ENCODE peak calls at places on chromosomes 5 and 9, in six cellular contexts. One of them, this sample, is unnamed.
A peak's percentile ranks its signal among the peaks of the same experiment; 100 is the strongest.

GRCh38 chr5:142600611-142601360 is 85.1 kb downstream of the FGF1 start:
- DNase-seq in fibroblast of pulmonary artery: peak; percentile 74
- DNase-seq in neural progenitor cell: no peak
- DNase-seq in HFF-Myc: no peak
- DNase-seq in kidney: no peak
- DNase-seq in ovary: peak; percentile 24
- DNase-seq in this sample: peak; percentile 36

GRCh38 chr5:34538026-34538672 is 118.0 kb upstream of the RAI14 start:
- DNase-seq in neural progenitor cell: no peak
- DNase-seq in ovary: no peak
- DNase-seq in kidney: no peak
- DNase-seq in HFF-Myc: no peak
- DNase-seq in fibroblast of pulmonary artery: peak; percentile 34
- DNase-seq in this sample: no peak

GRCh38 chr9:127114606-127115005 is 7.8 kb downstream of the ANGPTL2 start:
- DNase-seq in HFF-Myc: no peak
- DNase-seq in kidney: no peak
- DNase-seq in ovary: no peak
- DNase-seq in neural progenitor cell: no peak
- DNase-seq in fibroblast of pulmonary artery: no peak
- DNase-seq in this sample: no peak

GRCh38 chr5:10286552-10287227 is 21.0 kb downstream of the CMBL start:
- DNase-seq in kidney: no peak
- DNase-seq in neural progenitor cell: no peak
- DNase-seq in HFF-Myc: no peak
- DNase-seq in ovary: no peak
- DNase-seq in fibroblast of pulmonary artery: no peak
- DNase-seq in this sample: no peak

GRCh38 chr5:131242728-131243255 is 21.1 kb upstream of the CDC42SE2 start:
- DNase-seq in HFF-Myc: peak; percentile 33
- DNase-seq in neural progenitor cell: no peak
- DNase-seq in kidney: no peak
- DNase-seq in fibroblast of pulmonary artery: peak; percentile 70
- DNase-seq in ovary: no peak
- DNase-seq in this sample: peak; percentile 92

GRCh38 chr5:60334281-60334713 is 365.7 kb downstream of the DEPDC1B start:
- DNase-seq in kidney: no peak
- DNase-seq in fibroblast of pulmonary artery: peak; percentile 75
- DNase-seq in neural progenitor cell: no peak
- DNase-seq in ovary: no peak
- DNase-seq in HFF-Myc: peak; percentile 36
- DNase-seq in this sample: peak; percentile 83

GRCh38 chr5:61162832-61163567 is 732 bp upstream of the SMIM15 start:
- DNase-seq in kidney: no peak
- DNase-seq in ovary: no peak
- DNase-seq in fibroblast of pulmonary artery: peak; percentile 39
- DNase-seq in HFF-Myc: no peak
- DNase-seq in neural progenitor cell: peak; percentile 15
- DNase-seq in this sample: no peak

GRCh38 chr9:34386656-34387055 is 10.0 kb upstream of the MYORG start:
- DNase-seq in ovary: no peak
- DNase-seq in kidney: no peak
- DNase-seq in HFF-Myc: no peak
- DNase-seq in neural progenitor cell: no peak
- DNase-seq in fibroblast of pulmonary artery: no peak
- DNase-seq in this sample: no peak

GRCh38 chr5:152688561-152689274 is 283.6 kb upstream of the NMUR2 start:
- DNase-seq in ovary: no peak
- DNase-seq in HFF-Myc: peak; percentile 58
- DNase-seq in fibroblast of pulmonary artery: peak; percentile 80
- DNase-seq in neural progenitor cell: no peak
- DNase-seq in kidney: peak; percentile 75
- DNase-seq in this sample: peak; percentile 90

GRCh38 chr9:98248737-98249474 is 6.5 kb downstream of the TBC1D2 start:
- DNase-seq in kidney: peak; percentile 91
- DNase-seq in neural progenitor cell: no peak
- DNase-seq in fibroblast of pulmonary artery: peak; percentile 97
- DNase-seq in HFF-Myc: peak; percentile 46
- DNase-seq in ovary: no peak
- DNase-seq in this sample: peak; percentile 96

GRCh38 chr5:39138182-39138487 is 63.9 kb upstream of the RICTOR start:
- DNase-seq in neural progenitor cell: no peak
- DNase-seq in HFF-Myc: no peak
- DNase-seq in kidney: no peak
- DNase-seq in ovary: no peak
- DNase-seq in fibroblast of pulmonary artery: no peak
- DNase-seq in this sample: no peak

GRCh38 chr9:6354072-6354686 is 26.0 kb downstream of the TPD52L3 start:
- DNase-seq in neural progenitor cell: peak; percentile 62
- DNase-seq in HFF-Myc: peak; percentile 47
- DNase-seq in ovary: no peak
- DNase-seq in kidney: no peak
- DNase-seq in fibroblast of pulmonary artery: peak; percentile 86
- DNase-seq in this sample: peak; percentile 31

GRCh38 chr5:10691826-10692785 is 68.9 kb downstream of the DAP start:
- DNase-seq in kidney: no peak
- DNase-seq in neural progenitor cell: no peak
- DNase-seq in fibroblast of pulmonary artery: peak; percentile 47
- DNase-seq in HFF-Myc: no peak
- DNase-seq in ovary: no peak
- DNase-seq in this sample: no peak

GRCh38 chr5:167937628-167938000 is 353.8 kb upstream of the WWC1 start:
- DNase-seq in HFF-Myc: no peak
- DNase-seq in kidney: no peak
- DNase-seq in fibroblast of pulmonary artery: no peak
- DNase-seq in neural progenitor cell: no peak
- DNase-seq in ovary: no peak
- DNase-seq in this sample: no peak

GRCh38 chr9:93978498-93978897 is 23.3 kb upstream of the BARX1 start:
- DNase-seq in HFF-Myc: no peak
- DNase-seq in kidney: no peak
- DNase-seq in ovary: no peak
- DNase-seq in fibroblast of pulmonary artery: no peak
- DNase-seq in neural progenitor cell: no peak
- DNase-seq in this sample: no peak

GRCh38 chr9:32969270-32969669 is 32.2 kb downstream of the APTX start:
- DNase-seq in HFF-Myc: no peak
- DNase-seq in ovary: no peak
- DNase-seq in neural progenitor cell: no peak
- DNase-seq in kidney: no peak
- DNase-seq in fibroblast of pulmonary artery: no peak
- DNase-seq in this sample: no peak

GRCh38 chr9:113548221-113549041 is 84.9 kb downstream of the RGS3 start:
- DNase-seq in fibroblast of pulmonary artery: peak; percentile 84
- DNase-seq in neural progenitor cell: peak; percentile 20
- DNase-seq in HFF-Myc: no peak
- DNase-seq in kidney: peak; percentile 87
- DNase-seq in ovary: peak; percentile 48
- DNase-seq in this sample: no peak

GRCh38 chr5:175572922-175573321 is 84.9 kb upstream of the HRH2 start:
- DNase-seq in fibroblast of pulmonary artery: peak; percentile 17
- DNase-seq in neural progenitor cell: no peak
- DNase-seq in kidney: no peak
- DNase-seq in HFF-Myc: peak; percentile 9
- DNase-seq in ovary: no peak
- DNase-seq in this sample: no peak

GRCh38 chr9:114214181-114214580 is 58.8 kb downstream of the COL27A1 start:
- DNase-seq in fibroblast of pulmonary artery: peak; percentile 64
- DNase-seq in kidney: no peak
- DNase-seq in neural progenitor cell: no peak
- DNase-seq in ovary: no peak
- DNase-seq in HFF-Myc: no peak
- DNase-seq in this sample: no peak

GRCh38 chr5:1017691-1018455 is 9.3 kb downstream of the NKD2 start:
- DNase-seq in HFF-Myc: no peak
- DNase-seq in neural progenitor cell: no peak
- DNase-seq in fibroblast of pulmonary artery: no peak
- DNase-seq in ovary: no peak
- DNase-seq in kidney: peak; percentile 70
- DNase-seq in this sample: no peak

GRCh38 chr9:103397868-103398600 is 402.9 kb downstream of the CYLC2 start:
- DNase-seq in neural progenitor cell: peak; percentile 56
- DNase-seq in ovary: no peak
- DNase-seq in kidney: no peak
- DNase-seq in fibroblast of pulmonary artery: peak; percentile 61
- DNase-seq in HFF-Myc: no peak
- DNase-seq in this sample: peak; percentile 39

GRCh38 chr5:73748510-73749410 is 122.8 kb downstream of the ARHGEF28 start:
- DNase-seq in fibroblast of pulmonary artery: peak; percentile 82
- DNase-seq in kidney: peak; percentile 77
- DNase-seq in HFF-Myc: no peak
- DNase-seq in neural progenitor cell: no peak
- DNase-seq in ovary: peak; percentile 92
- DNase-seq in this sample: peak; percentile 56

GRCh38 chr5:109971968-109972367 is 282.2 kb downstream of the MAN2A1 start:
- DNase-seq in neural progenitor cell: no peak
- DNase-seq in fibroblast of pulmonary artery: no peak
- DNase-seq in ovary: no peak
- DNase-seq in HFF-Myc: no peak
- DNase-seq in kidney: no peak
- DNase-seq in this sample: no peak

GRCh38 chr9:89477395-89477794 is 20.5 kb downstream of the SEMA4D start:
- DNase-seq in fibroblast of pulmonary artery: no peak
- DNase-seq in neural progenitor cell: no peak
- DNase-seq in HFF-Myc: no peak
- DNase-seq in ovary: no peak
- DNase-seq in kidney: no peak
- DNase-seq in this sample: no peak

GRCh38 chr5:61348437-61348836 is 16.4 kb downstream of the ZSWIM6 start:
- DNase-seq in ovary: no peak
- DNase-seq in kidney: no peak
- DNase-seq in neural progenitor cell: no peak
- DNase-seq in HFF-Myc: no peak
- DNase-seq in fibroblast of pulmonary artery: no peak
- DNase-seq in this sample: no peak

GRCh38 chr5:34923694-34924461 is 5.5 kb upstream of the DNAJC21 start:
- DNase-seq in fibroblast of pulmonary artery: peak; percentile 83
- DNase-seq in HFF-Myc: peak; percentile 72
- DNase-seq in kidney: no peak
- DNase-seq in neural progenitor cell: no peak
- DNase-seq in ovary: no peak
- DNase-seq in this sample: peak; percentile 58

DNA sequence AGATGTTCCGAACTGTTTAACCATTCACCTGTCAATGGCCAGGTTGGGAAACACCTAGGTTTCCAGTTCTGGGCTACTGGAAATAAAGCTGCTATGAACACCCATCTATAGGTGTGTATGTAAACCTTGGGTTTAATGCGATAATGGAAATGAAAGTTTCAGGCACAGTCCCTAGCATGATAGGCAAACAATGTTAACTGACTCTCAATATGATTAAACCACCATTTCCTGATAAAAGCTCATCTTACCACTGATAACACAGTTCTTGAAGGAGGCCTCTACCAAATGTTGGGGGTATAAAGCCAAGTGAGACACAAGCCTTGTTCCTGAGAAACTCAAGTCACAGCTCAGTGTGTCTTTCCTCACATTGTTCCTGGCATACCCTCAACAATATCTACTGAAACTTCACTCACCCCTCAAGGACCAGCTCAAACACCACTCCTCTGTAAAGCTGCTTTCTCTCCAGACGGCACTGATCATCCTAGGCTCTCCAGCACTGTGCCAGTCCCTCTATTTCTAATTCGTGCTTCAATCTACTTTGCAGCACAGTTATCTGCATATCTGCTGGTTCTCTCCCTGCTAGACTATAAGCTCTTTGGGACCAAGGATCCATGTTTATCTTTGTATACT is 15.8 kb downstream of the RAB14 start:
- DNase-seq in ovary: no peak
- DNase-seq in fibroblast of pulmonary artery: no peak
- DNase-seq in neural progenitor cell: no peak
- DNase-seq in kidney: no peak
- DNase-seq in HFF-Myc: no peak
- DNase-seq in this sample: no peak
- H3K4me3 ChIP-seq in ovary: no peak overlapping the region
- H3K4me3 ChIP-seq in fibroblast of pulmonary artery: no peak overlapping the region
- H3K4me3 ChIP-seq in neural progenitor cell: no peak overlapping the region
- H3K4me3 ChIP-seq in kidney: no peak overlapping the region
- H3K4me3 ChIP-seq in HFF-Myc: no peak overlapping the region
- H3K4me3 ChIP-seq in this sample: no peak overlapping the region

DNA sequence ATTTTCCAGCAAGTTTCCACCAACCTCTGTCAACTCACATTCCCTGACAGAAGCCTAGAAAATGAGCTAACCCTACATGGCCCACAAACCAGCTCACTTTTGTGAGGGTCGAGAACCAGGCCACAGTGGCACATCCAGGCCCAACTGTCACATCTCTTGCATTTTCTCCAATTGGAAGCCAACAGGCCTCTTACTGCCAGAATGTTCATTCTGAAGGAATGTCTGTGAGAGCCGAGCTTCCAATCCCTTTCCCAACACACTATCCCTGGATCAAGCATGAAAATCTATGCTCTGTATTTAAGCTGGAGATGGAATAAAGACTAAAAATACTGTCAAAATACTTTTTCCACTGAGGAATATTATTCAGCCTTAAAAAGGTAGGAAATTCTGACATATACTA is 20.0 kb downstream of the MARCHF3 start:
- DNase-seq in fibroblast of pulmonary artery: no peak
- DNase-seq in HFF-Myc: no peak
- DNase-seq in ovary: no peak
- DNase-seq in neural progenitor cell: no peak
- DNase-seq in kidney: no peak
- DNase-seq in this sample: no peak
- H3K4me3 ChIP-seq in fibroblast of pulmonary artery: no peak overlapping the region
- H3K4me3 ChIP-seq in HFF-Myc: no peak overlapping the region
- H3K4me3 ChIP-seq in ovary: no peak overlapping the region
- H3K4me3 ChIP-seq in neural progenitor cell: no peak overlapping the region
- H3K4me3 ChIP-seq in kidney: no peak overlapping the region
- H3K4me3 ChIP-seq in this sample: no peak overlapping the region

GRCh38 chr9:36382484-36382883 is 17.6 kb downstream of the RNF38 start:
- DNase-seq in fibroblast of pulmonary artery: no peak
- DNase-seq in ovary: no peak
- DNase-seq in kidney: no peak
- DNase-seq in neural progenitor cell: no peak
- DNase-seq in HFF-Myc: no peak
- DNase-seq in this sample: no peak
- H3K4me3 ChIP-seq in fibroblast of pulmonary artery: no peak overlapping the region
- H3K4me3 ChIP-seq in ovary: no peak overlapping the region
- H3K4me3 ChIP-seq in kidney: no peak overlapping the region
- H3K4me3 ChIP-seq in neural progenitor cell: no peak overlapping the region
- H3K4me3 ChIP-seq in HFF-Myc: no peak overlapping the region
- H3K4me3 ChIP-seq in this sample: no peak overlapping the region

DNA sequence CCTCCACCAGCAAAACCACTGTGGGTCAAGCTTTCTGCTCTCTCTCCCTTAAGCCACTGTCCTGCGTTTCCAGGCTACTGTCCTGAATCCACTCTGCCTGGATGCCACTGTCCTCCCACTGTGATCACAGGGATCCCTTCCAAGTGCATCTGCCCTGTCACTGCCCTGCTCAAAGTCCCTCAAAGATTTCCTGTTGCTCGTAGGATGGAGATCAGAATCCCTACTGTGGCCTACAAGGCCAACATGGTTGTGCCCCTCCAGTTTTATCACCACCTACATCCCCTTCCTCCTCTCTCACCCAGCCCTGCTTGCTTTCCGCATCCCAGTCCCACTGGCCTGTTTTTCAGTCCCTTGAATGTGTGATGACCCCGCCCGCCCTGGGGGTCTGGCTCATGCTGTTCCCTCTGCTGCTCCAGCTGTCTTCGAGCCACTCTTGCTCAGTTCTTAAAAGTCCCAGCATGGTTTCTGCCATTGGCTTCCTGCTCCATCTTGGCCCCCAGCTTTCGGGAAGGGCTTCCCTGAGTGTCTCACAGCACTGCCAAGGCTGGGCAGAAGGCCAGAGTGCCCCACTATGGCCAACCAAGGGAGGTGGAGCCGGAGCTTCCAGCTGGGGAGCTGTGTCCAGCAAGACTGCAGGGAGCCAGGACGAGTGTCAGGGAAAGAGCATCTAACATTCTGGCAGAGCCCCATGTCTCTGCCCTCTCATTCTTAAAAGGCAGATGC is 12.9 kb upstream of the FRRS1L start:
- DNase-seq in fibroblast of pulmonary artery: no peak
- DNase-seq in neural progenitor cell: no peak
- DNase-seq in ovary: no peak
- DNase-seq in HFF-Myc: no peak
- DNase-seq in kidney: no peak
- DNase-seq in this sample: no peak
- H3K4me3 ChIP-seq in fibroblast of pulmonary artery: no peak overlapping the region
- H3K4me3 ChIP-seq in neural progenitor cell: no peak overlapping the region
- H3K4me3 ChIP-seq in ovary: no peak overlapping the region
- H3K4me3 ChIP-seq in HFF-Myc: no peak overlapping the region
- H3K4me3 ChIP-seq in kidney: no peak overlapping the region
- H3K4me3 ChIP-seq in this sample: no peak overlapping the region

This sample was measured in skeletal muscle cell.